ENCODE peak calls at places on chromosome X, in six cellular contexts. One of them, this sample, is unnamed.
A peak's percentile ranks its signal among the peaks of the same experiment; 100 is the strongest.

GRCh38 chrX:124217289-124218251 is 114.9 kb upstream of the TEX13D start:
- DNase-seq in AG04449: no peak
- DNase-seq in HFF-Myc: peak; percentile 22
- DNase-seq in pancreas: no peak
- DNase-seq in endothelial cell: peak; percentile 26
- DNase-seq in GM12864: no peak
- DNase-seq in this sample: peak; percentile 7

GRCh38 chrX:111447298-111447697 is 35.3 kb upstream of the DCX start:
- DNase-seq in GM12864: no peak
- DNase-seq in endothelial cell: peak; percentile 36
- DNase-seq in pancreas: no peak
- DNase-seq in HFF-Myc: no peak
- DNase-seq in AG04449: no peak
- DNase-seq in this sample: peak; percentile 6

GRCh38 chrX:29241831-29242230 is 654.6 kb downstream of the IL1RAPL1 start:
- DNase-seq in HFF-Myc: no peak
- DNase-seq in GM12864: no peak
- DNase-seq in pancreas: no peak
- DNase-seq in AG04449: no peak
- DNase-seq in endothelial cell: no peak
- DNase-seq in this sample: no peak

GRCh38 chrX:68941385-68941952 is 112.6 kb downstream of the EFNB1 start:
- DNase-seq in HFF-Myc: no peak
- DNase-seq in endothelial cell: no peak
- DNase-seq in GM12864: no peak
- DNase-seq in AG04449: no peak
- DNase-seq in pancreas: no peak
- DNase-seq in this sample: no peak

GRCh38 chrX:153924149-153924861 is 1.8 kb downstream of the ARHGAP4 start:
- DNase-seq in GM12864: no peak
- DNase-seq in endothelial cell: no peak
- DNase-seq in AG04449: no peak
- DNase-seq in pancreas: no peak
- DNase-seq in HFF-Myc: no peak
- DNase-seq in this sample: no peak

GRCh38 chrX:108439434-108439883 is at the start of gene COL4A5:
- DNase-seq in GM12864: no peak
- DNase-seq in AG04449: peak; percentile 36
- DNase-seq in endothelial cell: peak; percentile 45
- DNase-seq in pancreas: peak; percentile 40
- DNase-seq in HFF-Myc: peak; percentile 40
- DNase-seq in this sample: no peak

GRCh38 chrX:8741981-8742380 is 10.0 kb upstream of the ANOS1 start:
- DNase-seq in pancreas: no peak
- DNase-seq in endothelial cell: no peak
- DNase-seq in HFF-Myc: no peak
- DNase-seq in AG04449: no peak
- DNase-seq in GM12864: no peak
- DNase-seq in this sample: no peak

GRCh38 chrX:97461763-97462162 is 578.1 kb downstream of the RPA4 start:
- DNase-seq in pancreas: no peak
- DNase-seq in endothelial cell: no peak
- DNase-seq in GM12864: no peak
- DNase-seq in AG04449: no peak
- DNase-seq in HFF-Myc: no peak
- DNase-seq in this sample: no peak

GRCh38 chrX:137043736-137044135 is 9.9 kb upstream of the GPR101 start:
- DNase-seq in pancreas: no peak
- DNase-seq in GM12864: no peak
- DNase-seq in endothelial cell: no peak
- DNase-seq in HFF-Myc: no peak
- DNase-seq in AG04449: no peak
- DNase-seq in this sample: no peak

GRCh38 chrX:155216940-155217450 is 735 bp downstream of the VBP1 start:
- DNase-seq in pancreas: no peak
- DNase-seq in HFF-Myc: no peak
- DNase-seq in AG04449: no peak
- DNase-seq in endothelial cell: no peak
- DNase-seq in GM12864: no peak
- DNase-seq in this sample: peak; percentile 14

GRCh38 chrX:112677167-112677566 is 2.6 kb downstream of the LHFPL1 start:
- DNase-seq in HFF-Myc: no peak
- DNase-seq in pancreas: no peak
- DNase-seq in endothelial cell: no peak
- DNase-seq in GM12864: no peak
- DNase-seq in AG04449: no peak
- DNase-seq in this sample: no peak

GRCh38 chrX:20189171-20189570 is 47.5 kb upstream of the EIF1AX start:
- DNase-seq in GM12864: no peak
- DNase-seq in endothelial cell: no peak
- DNase-seq in pancreas: no peak
- DNase-seq in AG04449: no peak
- DNase-seq in HFF-Myc: no peak
- DNase-seq in this sample: no peak

GRCh38 chrX:43405191-43405590 is 250.9 kb upstream of the MAOA start:
- DNase-seq in GM12864: no peak
- DNase-seq in endothelial cell: no peak
- DNase-seq in pancreas: no peak
- DNase-seq in HFF-Myc: no peak
- DNase-seq in AG04449: no peak
- DNase-seq in this sample: no peak

GRCh38 chrX:1452497-1453389 is at the start of gene ASMTL:
- DNase-seq in pancreas: peak; percentile 99
- DNase-seq in GM12864: peak; percentile 90
- DNase-seq in HFF-Myc: peak; percentile 95
- DNase-seq in AG04449: peak; percentile 96
- DNase-seq in endothelial cell: peak; percentile 99
- DNase-seq in this sample: peak; percentile 99

GRCh38 chrX:21781525-21781924 is 23.6 kb upstream of the SMPX start:
- DNase-seq in pancreas: no peak
- DNase-seq in AG04449: no peak
- DNase-seq in endothelial cell: no peak
- DNase-seq in GM12864: peak; percentile 10
- DNase-seq in HFF-Myc: no peak
- DNase-seq in this sample: no peak

GRCh38 chrX:129981207-129981553 is 1.3 kb upstream of the BCORL1 start:
- DNase-seq in HFF-Myc: no peak
- DNase-seq in pancreas: no peak
- DNase-seq in AG04449: no peak
- DNase-seq in endothelial cell: no peak
- DNase-seq in GM12864: no peak
- DNase-seq in this sample: no peak

GRCh38 chrX:69137371-69137881 is 27.8 kb downstream of the PJA1 start:
- DNase-seq in pancreas: no peak
- DNase-seq in GM12864: no peak
- DNase-seq in AG04449: no peak
- DNase-seq in HFF-Myc: no peak
- DNase-seq in endothelial cell: peak; percentile 4
- DNase-seq in this sample: no peak

GRCh38 chrX:144681501-144681900 is 565.8 kb upstream of the SPANXN1 start:
- DNase-seq in AG04449: no peak
- DNase-seq in GM12864: no peak
- DNase-seq in endothelial cell: no peak
- DNase-seq in HFF-Myc: no peak
- DNase-seq in pancreas: no peak
- DNase-seq in this sample: no peak

GRCh38 chrX:119189586-119189985 is 46.5 kb upstream of the PGRMC1 start:
- DNase-seq in endothelial cell: no peak
- DNase-seq in HFF-Myc: no peak
- DNase-seq in pancreas: peak; percentile 17
- DNase-seq in GM12864: no peak
- DNase-seq in AG04449: no peak
- DNase-seq in this sample: no peak

GRCh38 chrX:16870861-16871584 is 861 bp upstream of the RBBP7 start:
- DNase-seq in pancreas: peak; percentile 29
- DNase-seq in GM12864: no peak
- DNase-seq in endothelial cell: peak; percentile 9
- DNase-seq in AG04449: no peak
- DNase-seq in HFF-Myc: no peak
- DNase-seq in this sample: no peak

GRCh38 chrX:72271812-72272211 is 5.2 kb downstream of the RPS4X start:
- DNase-seq in GM12864: no peak
- DNase-seq in endothelial cell: no peak
- DNase-seq in AG04449: no peak
- DNase-seq in HFF-Myc: no peak
- DNase-seq in pancreas: no peak
- DNase-seq in this sample: no peak

GRCh38 chrX:129957241-129958099 is 25.0 kb upstream of the BCORL1 start:
- DNase-seq in pancreas: peak; percentile 65
- DNase-seq in GM12864: peak; percentile 27
- DNase-seq in endothelial cell: peak; percentile 61
- DNase-seq in AG04449: no peak
- DNase-seq in HFF-Myc: no peak
- DNase-seq in this sample: peak; percentile 76

DNA sequence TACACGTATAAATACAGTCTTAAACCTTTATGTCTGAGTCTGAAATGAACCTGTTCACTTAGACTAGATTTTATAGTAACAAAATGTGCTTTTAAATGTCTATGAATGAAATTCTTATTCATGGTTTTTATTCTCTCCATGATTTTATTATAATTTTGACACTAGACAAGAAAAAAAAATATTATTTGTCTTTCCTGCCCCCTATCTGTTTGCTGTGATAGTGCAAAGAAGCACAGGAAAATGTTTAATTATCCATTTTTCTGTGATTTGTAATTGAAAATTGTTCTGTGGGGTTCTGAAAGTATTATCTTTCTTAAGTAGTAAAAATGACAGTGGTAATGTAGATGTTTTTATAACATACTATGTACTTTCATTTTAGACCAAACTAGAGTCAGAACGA is 52.0 kb downstream of the INTS6L start:
- DNase-seq in endothelial cell: no peak
- DNase-seq in GM12864: no peak
- DNase-seq in AG04449: no peak
- DNase-seq in pancreas: no peak
- DNase-seq in HFF-Myc: no peak
- DNase-seq in this sample: no peak
- TF ChIP-seq CTCF in endothelial cell: peak; percentile 55
- TF ChIP-seq CTCF in GM12864: no peak
- TF ChIP-seq CTCF in AG04449: no peak
- TF ChIP-seq CTCF in pancreas: no peak
- TF ChIP-seq CTCF in HFF-Myc: peak; percentile 20
- TF ChIP-seq CTCF in this sample: peak; percentile 15

GRCh38 chrX:47746446-47746845 is 87.5 kb upstream of the UXT start:
- DNase-seq in endothelial cell: no peak
- DNase-seq in AG04449: no peak
- DNase-seq in GM12864: no peak
- DNase-seq in HFF-Myc: no peak
- DNase-seq in pancreas: no peak
- DNase-seq in this sample: no peak

GRCh38 chrX:47748576-47748975 is 88.1 kb upstream of the ZNF81 start:
- DNase-seq in AG04449: no peak
- DNase-seq in HFF-Myc: no peak
- DNase-seq in GM12864: no peak
- DNase-seq in endothelial cell: no peak
- DNase-seq in pancreas: no peak
- DNase-seq in this sample: no peak

GRCh38 chrX:47752685-47753084 is 84.0 kb upstream of the ZNF81 start:
- DNase-seq in endothelial cell: no peak
- DNase-seq in GM12864: no peak
- DNase-seq in pancreas: no peak
- DNase-seq in AG04449: no peak
- DNase-seq in HFF-Myc: no peak
- DNase-seq in this sample: no peak

GRCh38 chrX:47749185-47749967 is 87.3 kb upstream of the ZNF81 start:
- DNase-seq in GM12864: no peak
- DNase-seq in HFF-Myc: no peak
- DNase-seq in endothelial cell: no peak
- DNase-seq in pancreas: no peak
- DNase-seq in AG04449: no peak
- DNase-seq in this sample: no peak

DNA sequence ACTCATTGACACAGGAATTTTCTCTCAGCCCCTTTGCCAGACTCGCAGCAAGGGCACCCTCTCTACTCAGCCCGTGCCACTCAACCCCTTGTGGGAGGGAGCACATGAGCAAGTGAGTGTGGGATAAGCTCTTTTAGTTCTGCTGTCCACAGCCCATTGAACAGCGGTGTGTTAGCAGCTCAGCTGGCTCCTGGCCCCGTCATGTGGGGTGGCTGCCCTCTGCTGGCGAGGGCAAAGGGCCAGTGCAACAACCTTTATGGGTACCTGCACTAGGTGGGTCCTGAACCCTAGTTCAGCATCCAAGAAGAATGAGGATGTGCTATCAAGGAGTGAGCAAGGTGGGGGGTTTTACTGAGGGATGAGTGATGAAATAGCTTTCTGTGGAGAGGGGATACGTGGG is 85.0 kb upstream of the ZNF81 start:
- DNase-seq in pancreas: peak; percentile 40
- DNase-seq in GM12864: no peak
- DNase-seq in HFF-Myc: no peak
- DNase-seq in endothelial cell: peak; percentile 39
- DNase-seq in AG04449: no peak
- DNase-seq in this sample: no peak
- TF ChIP-seq CTCF in pancreas: no peak
- TF ChIP-seq CTCF in GM12864: peak; percentile 44
- TF ChIP-seq CTCF in HFF-Myc: peak; percentile 32
- TF ChIP-seq CTCF in endothelial cell: no peak
- TF ChIP-seq CTCF in AG04449: peak; percentile 16
- TF ChIP-seq CTCF in this sample: peak; percentile 40

DNA sequence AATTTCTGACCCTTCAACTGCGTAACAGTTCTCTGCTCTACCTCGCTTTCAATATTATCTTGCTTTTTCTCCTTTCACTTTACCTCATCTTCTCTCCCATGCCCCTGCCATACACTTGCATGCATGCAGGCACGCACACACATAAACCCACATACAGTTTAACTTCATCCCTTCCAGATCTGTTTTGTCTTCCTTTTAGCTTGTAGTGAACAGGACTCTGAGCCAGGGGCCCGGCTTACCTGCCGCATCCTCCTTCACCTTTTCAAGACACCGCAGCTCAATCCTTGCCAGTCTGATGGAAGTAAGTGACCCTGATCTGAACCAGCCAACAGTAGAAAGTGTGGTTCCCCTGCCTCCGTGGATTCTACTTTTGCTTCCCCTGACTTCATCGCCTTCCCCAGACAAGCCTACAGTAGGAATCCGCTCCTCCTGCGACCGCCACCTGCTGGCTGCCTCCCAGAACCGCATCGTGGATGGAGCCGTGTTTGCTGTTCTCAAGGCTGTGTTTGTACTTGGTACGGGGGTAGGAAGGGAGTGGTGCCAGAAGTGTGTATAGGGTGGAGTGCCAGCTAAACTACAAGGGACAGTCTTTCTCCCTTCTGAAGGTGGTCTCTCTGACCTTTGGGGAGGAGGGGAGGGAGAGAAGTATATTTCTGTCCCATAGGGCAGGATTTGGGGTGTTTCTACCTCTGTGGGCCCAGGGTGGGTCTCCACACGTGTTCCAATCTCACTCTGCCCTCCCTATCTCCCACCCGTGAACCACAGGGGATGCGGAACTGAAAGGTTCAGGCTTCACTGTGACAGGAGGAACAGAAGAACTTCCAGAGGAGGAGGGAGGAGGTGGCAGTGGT is 10.7 kb downstream of the MED12 start:
- DNase-seq in pancreas: peak; percentile 50
- DNase-seq in endothelial cell: peak; percentile 65
- DNase-seq in AG04449: no peak
- DNase-seq in GM12864: no peak
- DNase-seq in HFF-Myc: no peak
- DNase-seq in this sample: peak; percentile 65
- TF ChIP-seq CTCF in pancreas: peak; percentile 58
- TF ChIP-seq CTCF in endothelial cell: peak; percentile 62
- TF ChIP-seq CTCF in AG04449: peak; percentile 85
- TF ChIP-seq CTCF in GM12864: peak; percentile 88
- TF ChIP-seq CTCF in HFF-Myc: peak; percentile 80
- TF ChIP-seq CTCF in this sample: peak; percentile 73

GRCh38 chrX:38805294-38806053 is 4.2 kb downstream of the MID1IP1 start:
- DNase-seq in HFF-Myc: no peak
- DNase-seq in GM12864: no peak
- DNase-seq in pancreas: peak; percentile 59
- DNase-seq in endothelial cell: peak; percentile 42
- DNase-seq in AG04449: no peak
- DNase-seq in this sample: peak; percentile 24
- TF ChIP-seq CTCF in HFF-Myc: no peak
- TF ChIP-seq CTCF in GM12864: no peak
- TF ChIP-seq CTCF in pancreas: no peak
- TF ChIP-seq CTCF in endothelial cell: no peak
- TF ChIP-seq CTCF in AG04449: no peak
- TF ChIP-seq CTCF in this sample: no peak

This sample was measured in GM10248.